ENCODE peak calls at places on chromosomes 3 and 15, in nine cellular contexts. One of them, this sample, is unnamed.

GRCh38 chr15:98870788-98871187 is 136.8 kb downstream of the PGPEP1L start:
- DNase-seq in lung: no peak
- DNase-seq in kidney: no peak
- DNase-seq in mucosa of descending colon: no peak
- DNase-seq in PC-3: no peak
- DNase-seq in thyroid gland: no peak
- DNase-seq in endothelial cell of umbilical vein: no peak
- DNase-seq in HCT116: no peak
- DNase-seq in K562: no peak
- DNase-seq in this sample: no peak

GRCh38 chr3:178367817-178368617 is 168.2 kb upstream of the KCNMB2 start:
- DNase-seq in K562: no peak
- DNase-seq in PC-3: no peak
- DNase-seq in thyroid gland: peak
- DNase-seq in mucosa of descending colon: no peak
- DNase-seq in endothelial cell of umbilical vein: peak
- DNase-seq in HCT116: no peak
- DNase-seq in lung: no peak
- DNase-seq in kidney: no peak
- DNase-seq in this sample: peak

GRCh38 chr3:77546246-77546645 is 506.3 kb downstream of the ROBO2 start:
- DNase-seq in endothelial cell of umbilical vein: no peak
- DNase-seq in lung: no peak
- DNase-seq in K562: no peak
- DNase-seq in kidney: no peak
- DNase-seq in mucosa of descending colon: no peak
- DNase-seq in PC-3: no peak
- DNase-seq in HCT116: no peak
- DNase-seq in thyroid gland: peak
- DNase-seq in this sample: no peak

GRCh38 chr3:141368062-141368924 is at the start of gene ZBTB38:
- DNase-seq in endothelial cell of umbilical vein: peak
- DNase-seq in thyroid gland: peak
- DNase-seq in PC-3: peak
- DNase-seq in lung: peak
- DNase-seq in kidney: peak
- DNase-seq in HCT116: peak
- DNase-seq in K562: peak
- DNase-seq in mucosa of descending colon: peak
- DNase-seq in this sample: peak

GRCh38 chr3:189236352-189236751 is 64.6 kb downstream of the TPRG1 start:
- DNase-seq in HCT116: no peak
- DNase-seq in kidney: no peak
- DNase-seq in mucosa of descending colon: no peak
- DNase-seq in lung: no peak
- DNase-seq in PC-3: no peak
- DNase-seq in thyroid gland: no peak
- DNase-seq in K562: no peak
- DNase-seq in endothelial cell of umbilical vein: no peak
- DNase-seq in this sample: no peak

GRCh38 chr3:102586485-102586884 is 151.7 kb downstream of the ZPLD1 start:
- DNase-seq in PC-3: no peak
- DNase-seq in K562: no peak
- DNase-seq in thyroid gland: no peak
- DNase-seq in kidney: no peak
- DNase-seq in lung: no peak
- DNase-seq in endothelial cell of umbilical vein: no peak
- DNase-seq in HCT116: no peak
- DNase-seq in mucosa of descending colon: no peak
- DNase-seq in this sample: no peak

GRCh38 chr15:90564109-90564508 is 34.4 kb downstream of the CRTC3 start:
- DNase-seq in PC-3: no peak
- DNase-seq in kidney: no peak
- DNase-seq in mucosa of descending colon: no peak
- DNase-seq in HCT116: no peak
- DNase-seq in endothelial cell of umbilical vein: peak
- DNase-seq in lung: no peak
- DNase-seq in thyroid gland: no peak
- DNase-seq in K562: no peak
- DNase-seq in this sample: no peak

GRCh38 chr3:195771651-195772300 is 40.0 kb downstream of the MUC4 start:
- DNase-seq in HCT116: no peak
- DNase-seq in thyroid gland: no peak
- DNase-seq in lung: no peak
- DNase-seq in mucosa of descending colon: no peak
- DNase-seq in K562: no peak
- DNase-seq in endothelial cell of umbilical vein: no peak
- DNase-seq in kidney: peak
- DNase-seq in PC-3: no peak
- DNase-seq in this sample: no peak

GRCh38 chr15:73800662-73801345 is 47.7 kb upstream of the INSYN1 start:
- DNase-seq in lung: no peak
- DNase-seq in kidney: no peak
- DNase-seq in PC-3: peak
- DNase-seq in HCT116: no peak
- DNase-seq in thyroid gland: peak
- DNase-seq in endothelial cell of umbilical vein: peak
- DNase-seq in mucosa of descending colon: peak
- DNase-seq in K562: no peak
- DNase-seq in this sample: peak

GRCh38 chr3:53821631-53822068 is 24.6 kb downstream of the CHDH start:
- DNase-seq in endothelial cell of umbilical vein: no peak
- DNase-seq in kidney: peak
- DNase-seq in thyroid gland: peak
- DNase-seq in K562: no peak
- DNase-seq in lung: no peak
- DNase-seq in PC-3: peak
- DNase-seq in HCT116: no peak
- DNase-seq in mucosa of descending colon: peak
- DNase-seq in this sample: no peak

GRCh38 chr3:94978076-94978475 is 915.2 kb downstream of the NSUN3 start:
- DNase-seq in HCT116: no peak
- DNase-seq in lung: peak
- DNase-seq in PC-3: no peak
- DNase-seq in kidney: no peak
- DNase-seq in K562: no peak
- DNase-seq in endothelial cell of umbilical vein: no peak
- DNase-seq in thyroid gland: no peak
- DNase-seq in mucosa of descending colon: no peak
- DNase-seq in this sample: no peak

GRCh38 chr3:127063916-127064315 is 81.0 kb downstream of the PLXNA1 start:
- DNase-seq in mucosa of descending colon: no peak
- DNase-seq in K562: no peak
- DNase-seq in kidney: no peak
- DNase-seq in thyroid gland: no peak
- DNase-seq in PC-3: no peak
- DNase-seq in HCT116: no peak
- DNase-seq in endothelial cell of umbilical vein: no peak
- DNase-seq in lung: no peak
- DNase-seq in this sample: no peak

GRCh38 chr3:134055661-134056060 is 25.9 kb upstream of the SLCO2A1 start:
- DNase-seq in K562: no peak
- DNase-seq in PC-3: no peak
- DNase-seq in lung: no peak
- DNase-seq in endothelial cell of umbilical vein: no peak
- DNase-seq in HCT116: no peak
- DNase-seq in thyroid gland: no peak
- DNase-seq in mucosa of descending colon: no peak
- DNase-seq in kidney: no peak
- DNase-seq in this sample: no peak

GRCh38 chr3:71162221-71162620 is 421.3 kb downstream of the FOXP1 start:
- DNase-seq in thyroid gland: no peak
- DNase-seq in HCT116: no peak
- DNase-seq in K562: no peak
- DNase-seq in PC-3: no peak
- DNase-seq in endothelial cell of umbilical vein: no peak
- DNase-seq in mucosa of descending colon: no peak
- DNase-seq in lung: no peak
- DNase-seq in kidney: no peak
- DNase-seq in this sample: no peak

GRCh38 chr15:99696096-99696495 is 37.1 kb downstream of the LYSMD4 start:
- DNase-seq in kidney: no peak
- DNase-seq in endothelial cell of umbilical vein: peak
- DNase-seq in K562: no peak
- DNase-seq in PC-3: no peak
- DNase-seq in mucosa of descending colon: no peak
- DNase-seq in HCT116: no peak
- DNase-seq in lung: no peak
- DNase-seq in thyroid gland: no peak
- DNase-seq in this sample: no peak

GRCh38 chr3:12956316-12956660 is 114.9 kb upstream of the RPL32 start:
- DNase-seq in K562: no peak
- DNase-seq in mucosa of descending colon: no peak
- DNase-seq in kidney: no peak
- DNase-seq in HCT116: no peak
- DNase-seq in thyroid gland: no peak
- DNase-seq in endothelial cell of umbilical vein: no peak
- DNase-seq in lung: no peak
- DNase-seq in PC-3: no peak
- DNase-seq in this sample: no peak

GRCh38 chr3:112894258-112894657 is 47.6 kb upstream of the CD200R1L start:
- DNase-seq in mucosa of descending colon: no peak
- DNase-seq in kidney: no peak
- DNase-seq in K562: no peak
- DNase-seq in lung: no peak
- DNase-seq in thyroid gland: peak
- DNase-seq in HCT116: peak
- DNase-seq in endothelial cell of umbilical vein: no peak
- DNase-seq in PC-3: peak
- DNase-seq in this sample: peak

GRCh38 chr3:17130956-17131355 is 246.2 kb downstream of the PLCL2 start:
- DNase-seq in kidney: no peak
- DNase-seq in mucosa of descending colon: no peak
- DNase-seq in thyroid gland: no peak
- DNase-seq in endothelial cell of umbilical vein: no peak
- DNase-seq in HCT116: no peak
- DNase-seq in PC-3: no peak
- DNase-seq in K562: no peak
- DNase-seq in lung: no peak
- DNase-seq in this sample: no peak

GRCh38 chr3:140573011-140573410 is 104.9 kb upstream of the TRIM42 start:
- DNase-seq in thyroid gland: peak
- DNase-seq in kidney: no peak
- DNase-seq in endothelial cell of umbilical vein: no peak
- DNase-seq in PC-3: no peak
- DNase-seq in K562: no peak
- DNase-seq in lung: no peak
- DNase-seq in mucosa of descending colon: no peak
- DNase-seq in HCT116: no peak
- DNase-seq in this sample: no peak

GRCh38 chr15:41530363-41530956 is 13.6 kb downstream of the RPAP1 start:
- DNase-seq in endothelial cell of umbilical vein: peak
- DNase-seq in HCT116: no peak
- DNase-seq in PC-3: no peak
- DNase-seq in kidney: no peak
- DNase-seq in K562: no peak
- DNase-seq in lung: no peak
- DNase-seq in thyroid gland: no peak
- DNase-seq in mucosa of descending colon: no peak
- DNase-seq in this sample: no peak

GRCh38 chr3:150407818-150408231 is 273 bp upstream of the TSC22D2 start:
- DNase-seq in PC-3: peak
- DNase-seq in endothelial cell of umbilical vein: no peak
- DNase-seq in kidney: no peak
- DNase-seq in mucosa of descending colon: peak
- DNase-seq in lung: peak
- DNase-seq in HCT116: peak
- DNase-seq in thyroid gland: peak
- DNase-seq in K562: peak
- DNase-seq in this sample: no peak

GRCh38 chr3:9204253-9205005 is 45.0 kb downstream of the SRGAP3 start:
- DNase-seq in kidney: no peak
- DNase-seq in mucosa of descending colon: no peak
- DNase-seq in HCT116: no peak
- DNase-seq in thyroid gland: no peak
- DNase-seq in PC-3: no peak
- DNase-seq in lung: no peak
- DNase-seq in endothelial cell of umbilical vein: no peak
- DNase-seq in K562: no peak
- DNase-seq in this sample: no peak

GRCh38 chr3:144332866-144333265 is 361.2 kb downstream of the DIPK2A start:
- DNase-seq in K562: no peak
- DNase-seq in thyroid gland: no peak
- DNase-seq in endothelial cell of umbilical vein: no peak
- DNase-seq in HCT116: no peak
- DNase-seq in lung: no peak
- DNase-seq in mucosa of descending colon: no peak
- DNase-seq in PC-3: no peak
- DNase-seq in kidney: no peak
- DNase-seq in this sample: no peak
- H3K4me3 ChIP-seq in K562: no peak
- H3K4me3 ChIP-seq in thyroid gland: no peak
- H3K4me3 ChIP-seq in endothelial cell of umbilical vein: no peak
- H3K4me3 ChIP-seq in HCT116: no peak
- H3K4me3 ChIP-seq in lung: no peak
- H3K4me3 ChIP-seq in mucosa of descending colon: no peak
- H3K4me3 ChIP-seq in PC-3: no peak
- H3K4me3 ChIP-seq in kidney: no peak
- H3K4me3 ChIP-seq in this sample: no peak

GRCh38 chr3:171453175-171453868 is 6.9 kb downstream of the TNIK start:
- DNase-seq in HCT116: no peak
- DNase-seq in endothelial cell of umbilical vein: no peak
- DNase-seq in mucosa of descending colon: no peak
- DNase-seq in thyroid gland: no peak
- DNase-seq in lung: no peak
- DNase-seq in K562: peak
- DNase-seq in kidney: no peak
- DNase-seq in PC-3: no peak
- DNase-seq in this sample: peak
- TF ChIP-seq CTCF in HCT116: peak
- TF ChIP-seq CTCF in endothelial cell of umbilical vein: peak
- TF ChIP-seq CTCF in mucosa of descending colon: no peak
- TF ChIP-seq CTCF in thyroid gland: no peak
- TF ChIP-seq CTCF in lung: no peak
- TF ChIP-seq CTCF in K562: peak
- TF ChIP-seq CTCF in kidney: no peak
- TF ChIP-seq CTCF in PC-3: peak
- TF ChIP-seq CTCF in this sample: peak

DNA sequence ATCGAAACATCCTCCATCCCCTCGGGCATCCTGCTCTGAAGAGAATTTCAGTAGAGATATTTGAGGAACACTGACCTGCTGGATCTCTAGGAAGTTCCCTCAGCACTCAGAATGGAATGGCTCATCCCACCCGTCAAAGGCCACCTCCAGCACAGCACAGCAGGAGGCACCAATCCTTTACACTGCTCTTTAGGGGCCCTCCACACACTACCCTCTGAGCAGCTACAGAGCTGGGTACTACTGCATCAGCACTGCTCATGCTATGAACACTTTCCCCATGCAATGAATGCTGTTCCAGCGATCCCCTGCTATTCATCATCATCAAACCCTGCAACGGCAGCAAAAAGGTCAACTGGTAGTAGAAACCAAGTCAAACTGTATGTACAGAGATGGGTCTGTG is 40.5 kb downstream of the IGF2BP2 start:
- DNase-seq in endothelial cell of umbilical vein: no peak
- DNase-seq in HCT116: no peak
- DNase-seq in mucosa of descending colon: no peak
- DNase-seq in kidney: no peak
- DNase-seq in thyroid gland: no peak
- DNase-seq in K562: no peak
- DNase-seq in PC-3: no peak
- DNase-seq in lung: no peak
- DNase-seq in this sample: no peak
- H3K4me3 ChIP-seq in endothelial cell of umbilical vein: no peak
- H3K4me3 ChIP-seq in HCT116: no peak
- H3K4me3 ChIP-seq in mucosa of descending colon: no peak
- H3K4me3 ChIP-seq in kidney: no peak
- H3K4me3 ChIP-seq in thyroid gland: no peak
- H3K4me3 ChIP-seq in K562: no peak
- H3K4me3 ChIP-seq in PC-3: no peak
- H3K4me3 ChIP-seq in lung: no peak
- H3K4me3 ChIP-seq in this sample: no peak

GRCh38 chr15:86273309-86273708 is 193.6 kb downstream of the AGBL1 start:
- DNase-seq in endothelial cell of umbilical vein: no peak
- DNase-seq in kidney: no peak
- DNase-seq in lung: no peak
- DNase-seq in K562: no peak
- DNase-seq in mucosa of descending colon: no peak
- DNase-seq in thyroid gland: no peak
- DNase-seq in HCT116: no peak
- DNase-seq in PC-3: no peak
- DNase-seq in this sample: no peak
- TF ChIP-seq CTCF in endothelial cell of umbilical vein: no peak
- TF ChIP-seq CTCF in kidney: no peak
- TF ChIP-seq CTCF in lung: no peak
- TF ChIP-seq CTCF in K562: no peak
- TF ChIP-seq CTCF in mucosa of descending colon: no peak
- TF ChIP-seq CTCF in thyroid gland: no peak
- TF ChIP-seq CTCF in HCT116: no peak
- TF ChIP-seq CTCF in PC-3: no peak
- TF ChIP-seq CTCF in this sample: no peak

This sample was measured in fibroblast of pulmonary artery.